ENCODE peak calls at places on chromosome 9, in ten cellular contexts. One of them, this sample, is unnamed.

GRCh38 chr9:3916420-3916819 is 383.4 kb downstream of the GLIS3 start:
- DNase-seq in activated T-cell treated with anti-CD3 and anti-CD28 coated beads for 24 hours: no peak
- DNase-seq in GM10248: no peak
- DNase-seq in Right ventricle myocardium inferior: no peak
- DNase-seq in activated CD8-positive, alpha-beta memory T cell treated with anti-CD3 and anti-CD28 coated beads for 48 hours: no peak
- DNase-seq in NCI-H1105 treated with DMSO at 0.1 percent for 48 hours: no peak
- DNase-seq in stimulated activated CD8-positive, alpha-beta memory T cell treated with anti-CD3 and anti-CD28 coated beads, Interleukin-12 subunit alpha, Interleukin-12 subunit beta, amount 100 ng/mL, for 1 hour: no peak
- DNase-seq in EH: no peak
- DNase-seq in CD4-positive, alpha-beta T cell: no peak
- DNase-seq in stimulated activated CD4-positive, alpha-beta T cell treated with anti-CD3 and anti-CD28 coated beads, Interleukin-2, amount 100 ng/mL, for 48 hours: no peak
- DNase-seq in this sample: no peak

GRCh38 chr9:134304306-134304705 is 21.9 kb upstream of the RXRA start:
- DNase-seq in EH: no peak
- DNase-seq in NCI-H1105 treated with DMSO at 0.1 percent for 48 hours: no peak
- DNase-seq in activated CD8-positive, alpha-beta memory T cell treated with anti-CD3 and anti-CD28 coated beads for 48 hours: no peak
- DNase-seq in activated T-cell treated with anti-CD3 and anti-CD28 coated beads for 24 hours: no peak
- DNase-seq in stimulated activated CD4-positive, alpha-beta T cell treated with anti-CD3 and anti-CD28 coated beads, Interleukin-2, amount 100 ng/mL, for 48 hours: no peak
- DNase-seq in CD4-positive, alpha-beta T cell: no peak
- DNase-seq in stimulated activated CD8-positive, alpha-beta memory T cell treated with anti-CD3 and anti-CD28 coated beads, Interleukin-12 subunit alpha, Interleukin-12 subunit beta, amount 100 ng/mL, for 1 hour: no peak
- DNase-seq in Right ventricle myocardium inferior: peak; percentile 34
- DNase-seq in GM10248: no peak
- DNase-seq in this sample: no peak

GRCh38 chr9:98943682-98944129 is at the start of gene COL15A1:
- DNase-seq in NCI-H1105 treated with DMSO at 0.1 percent for 48 hours: no peak
- DNase-seq in EH: peak; percentile 41
- DNase-seq in Right ventricle myocardium inferior: peak; percentile 66
- DNase-seq in stimulated activated CD4-positive, alpha-beta T cell treated with anti-CD3 and anti-CD28 coated beads, Interleukin-2, amount 100 ng/mL, for 48 hours: no peak
- DNase-seq in activated CD8-positive, alpha-beta memory T cell treated with anti-CD3 and anti-CD28 coated beads for 48 hours: no peak
- DNase-seq in GM10248: no peak
- DNase-seq in activated T-cell treated with anti-CD3 and anti-CD28 coated beads for 24 hours: no peak
- DNase-seq in CD4-positive, alpha-beta T cell: no peak
- DNase-seq in stimulated activated CD8-positive, alpha-beta memory T cell treated with anti-CD3 and anti-CD28 coated beads, Interleukin-12 subunit alpha, Interleukin-12 subunit beta, amount 100 ng/mL, for 1 hour: no peak
- DNase-seq in this sample: peak; percentile 23

GRCh38 chr9:80664327-80665210 is 1024.8 kb downstream of the TLE1 start:
- DNase-seq in activated T-cell treated with anti-CD3 and anti-CD28 coated beads for 24 hours: no peak
- DNase-seq in GM10248: no peak
- DNase-seq in stimulated activated CD4-positive, alpha-beta T cell treated with anti-CD3 and anti-CD28 coated beads, Interleukin-2, amount 100 ng/mL, for 48 hours: no peak
- DNase-seq in activated CD8-positive, alpha-beta memory T cell treated with anti-CD3 and anti-CD28 coated beads for 48 hours: no peak
- DNase-seq in EH: no peak
- DNase-seq in stimulated activated CD8-positive, alpha-beta memory T cell treated with anti-CD3 and anti-CD28 coated beads, Interleukin-12 subunit alpha, Interleukin-12 subunit beta, amount 100 ng/mL, for 1 hour: no peak
- DNase-seq in NCI-H1105 treated with DMSO at 0.1 percent for 48 hours: no peak
- DNase-seq in CD4-positive, alpha-beta T cell: no peak
- DNase-seq in Right ventricle myocardium inferior: no peak
- DNase-seq in this sample: no peak

GRCh38 chr9:89597711-89598707 is 6.8 kb upstream of the GADD45G start:
- DNase-seq in Right ventricle myocardium inferior: no peak
- DNase-seq in EH: peak; percentile 65
- DNase-seq in stimulated activated CD4-positive, alpha-beta T cell treated with anti-CD3 and anti-CD28 coated beads, Interleukin-2, amount 100 ng/mL, for 48 hours: peak; percentile 30
- DNase-seq in activated T-cell treated with anti-CD3 and anti-CD28 coated beads for 24 hours: peak; percentile 42
- DNase-seq in stimulated activated CD8-positive, alpha-beta memory T cell treated with anti-CD3 and anti-CD28 coated beads, Interleukin-12 subunit alpha, Interleukin-12 subunit beta, amount 100 ng/mL, for 1 hour: no peak
- DNase-seq in CD4-positive, alpha-beta T cell: peak; percentile 28
- DNase-seq in GM10248: peak; percentile 57
- DNase-seq in activated CD8-positive, alpha-beta memory T cell treated with anti-CD3 and anti-CD28 coated beads for 48 hours: no peak
- DNase-seq in NCI-H1105 treated with DMSO at 0.1 percent for 48 hours: no peak
- DNase-seq in this sample: peak; percentile 58

GRCh38 chr9:86126998-86127972 is 27.9 kb upstream of the GOLM1 start:
- DNase-seq in EH: peak; percentile 71
- DNase-seq in stimulated activated CD8-positive, alpha-beta memory T cell treated with anti-CD3 and anti-CD28 coated beads, Interleukin-12 subunit alpha, Interleukin-12 subunit beta, amount 100 ng/mL, for 1 hour: no peak
- DNase-seq in activated CD8-positive, alpha-beta memory T cell treated with anti-CD3 and anti-CD28 coated beads for 48 hours: no peak
- DNase-seq in Right ventricle myocardium inferior: peak; percentile 71
- DNase-seq in activated T-cell treated with anti-CD3 and anti-CD28 coated beads for 24 hours: no peak
- DNase-seq in NCI-H1105 treated with DMSO at 0.1 percent for 48 hours: peak; percentile 93
- DNase-seq in GM10248: no peak
- DNase-seq in CD4-positive, alpha-beta T cell: no peak
- DNase-seq in stimulated activated CD4-positive, alpha-beta T cell treated with anti-CD3 and anti-CD28 coated beads, Interleukin-2, amount 100 ng/mL, for 48 hours: no peak
- DNase-seq in this sample: peak; percentile 74

GRCh38 chr9:18632624-18633407 is 158.9 kb downstream of the ADAMTSL1 start:
- DNase-seq in stimulated activated CD8-positive, alpha-beta memory T cell treated with anti-CD3 and anti-CD28 coated beads, Interleukin-12 subunit alpha, Interleukin-12 subunit beta, amount 100 ng/mL, for 1 hour: no peak
- DNase-seq in Right ventricle myocardium inferior: no peak
- DNase-seq in CD4-positive, alpha-beta T cell: no peak
- DNase-seq in EH: peak; percentile 92
- DNase-seq in activated T-cell treated with anti-CD3 and anti-CD28 coated beads for 24 hours: no peak
- DNase-seq in activated CD8-positive, alpha-beta memory T cell treated with anti-CD3 and anti-CD28 coated beads for 48 hours: no peak
- DNase-seq in NCI-H1105 treated with DMSO at 0.1 percent for 48 hours: no peak
- DNase-seq in stimulated activated CD4-positive, alpha-beta T cell treated with anti-CD3 and anti-CD28 coated beads, Interleukin-2, amount 100 ng/mL, for 48 hours: no peak
- DNase-seq in GM10248: no peak
- DNase-seq in this sample: peak; percentile 84

GRCh38 chr9:89642789-89643188 is 38.0 kb downstream of the GADD45G start:
- DNase-seq in Right ventricle myocardium inferior: no peak
- DNase-seq in EH: no peak
- DNase-seq in activated T-cell treated with anti-CD3 and anti-CD28 coated beads for 24 hours: no peak
- DNase-seq in GM10248: no peak
- DNase-seq in stimulated activated CD4-positive, alpha-beta T cell treated with anti-CD3 and anti-CD28 coated beads, Interleukin-2, amount 100 ng/mL, for 48 hours: no peak
- DNase-seq in CD4-positive, alpha-beta T cell: no peak
- DNase-seq in activated CD8-positive, alpha-beta memory T cell treated with anti-CD3 and anti-CD28 coated beads for 48 hours: no peak
- DNase-seq in NCI-H1105 treated with DMSO at 0.1 percent for 48 hours: no peak
- DNase-seq in stimulated activated CD8-positive, alpha-beta memory T cell treated with anti-CD3 and anti-CD28 coated beads, Interleukin-12 subunit alpha, Interleukin-12 subunit beta, amount 100 ng/mL, for 1 hour: no peak
- DNase-seq in this sample: no peak

This sample was measured in EL.